ENCODE peak calls at places on chromosomes 2 and 18, in ten cellular contexts. One of them, this sample, is unnamed.

GRCh38 chr2:54522624-54523281 is 66.6 kb downstream of the SPTBN1 start:
- DNase-seq in PC-9: peak; percentile 79
- DNase-seq in heart right ventricle: no peak
- DNase-seq in fibroblast of lung: peak; percentile 61
- DNase-seq in brain microvascular endothelial cell: peak; percentile 23
- DNase-seq in neural progenitor cell: peak; percentile 73
- DNase-seq in CD8-positive, alpha-beta T cell: peak; percentile 77
- DNase-seq in pancreas: peak; percentile 63
- DNase-seq in A549: peak; percentile 64
- DNase-seq in tibial artery: no peak
- DNase-seq in this sample: no peak

GRCh38 chr2:96241901-96242611 is 23.7 kb downstream of the TMEM127 start:
- DNase-seq in PC-9: peak; percentile 37
- DNase-seq in heart right ventricle: no peak
- DNase-seq in fibroblast of lung: peak; percentile 24
- DNase-seq in brain microvascular endothelial cell: peak; percentile 60
- DNase-seq in neural progenitor cell: no peak
- DNase-seq in CD8-positive, alpha-beta T cell: peak; percentile 68
- DNase-seq in pancreas: no peak
- DNase-seq in A549: no peak
- DNase-seq in tibial artery: peak; percentile 47
- DNase-seq in this sample: peak; percentile 52

GRCh38 chr2:99691931-99692330 is 202.1 kb upstream of the REV1 start:
- DNase-seq in PC-9: no peak
- DNase-seq in heart right ventricle: peak; percentile 74
- DNase-seq in fibroblast of lung: peak; percentile 51
- DNase-seq in brain microvascular endothelial cell: no peak
- DNase-seq in neural progenitor cell: no peak
- DNase-seq in CD8-positive, alpha-beta T cell: no peak
- DNase-seq in pancreas: no peak
- DNase-seq in A549: no peak
- DNase-seq in tibial artery: peak; percentile 52
- DNase-seq in this sample: no peak

GRCh38 chr2:42937171-42937875 is 144.9 kb upstream of the HAAO start:
- DNase-seq in PC-9: no peak
- DNase-seq in heart right ventricle: no peak
- DNase-seq in fibroblast of lung: no peak
- DNase-seq in brain microvascular endothelial cell: no peak
- DNase-seq in neural progenitor cell: no peak
- DNase-seq in CD8-positive, alpha-beta T cell: no peak
- DNase-seq in pancreas: no peak
- DNase-seq in A549: no peak
- DNase-seq in tibial artery: no peak
- DNase-seq in this sample: no peak

GRCh38 chr2:120316528-120317179 is 29.3 kb upstream of the INHBB start:
- DNase-seq in PC-9: no peak
- DNase-seq in heart right ventricle: no peak
- DNase-seq in fibroblast of lung: no peak
- DNase-seq in brain microvascular endothelial cell: no peak
- DNase-seq in neural progenitor cell: no peak
- DNase-seq in CD8-positive, alpha-beta T cell: no peak
- DNase-seq in pancreas: no peak
- DNase-seq in A549: no peak
- DNase-seq in tibial artery: no peak
- DNase-seq in this sample: no peak

GRCh38 chr2:86622409-86622877 is 1.2 kb downstream of the RNF103 start:
- DNase-seq in PC-9: no peak
- DNase-seq in heart right ventricle: no peak
- DNase-seq in fibroblast of lung: peak; percentile 28
- DNase-seq in brain microvascular endothelial cell: no peak
- DNase-seq in neural progenitor cell: peak; percentile 44
- DNase-seq in CD8-positive, alpha-beta T cell: peak; percentile 55
- DNase-seq in pancreas: peak; percentile 58
- DNase-seq in A549: no peak
- DNase-seq in tibial artery: peak; percentile 32
- DNase-seq in this sample: no peak

GRCh38 chr2:9885036-9885684 is 41.9 kb downstream of the TAF1B start:
- DNase-seq in PC-9: peak; percentile 58
- DNase-seq in heart right ventricle: no peak
- DNase-seq in fibroblast of lung: peak; percentile 68
- DNase-seq in brain microvascular endothelial cell: no peak
- DNase-seq in neural progenitor cell: no peak
- DNase-seq in CD8-positive, alpha-beta T cell: no peak
- DNase-seq in pancreas: no peak
- DNase-seq in A549: no peak
- DNase-seq in tibial artery: no peak
- DNase-seq in this sample: no peak

GRCh38 chr2:50492452-50492851 is 539.5 kb downstream of the NRXN1 start:
- DNase-seq in PC-9: no peak
- DNase-seq in heart right ventricle: no peak
- DNase-seq in fibroblast of lung: peak; percentile 58
- DNase-seq in brain microvascular endothelial cell: peak; percentile 29
- DNase-seq in neural progenitor cell: peak; percentile 74
- DNase-seq in CD8-positive, alpha-beta T cell: no peak
- DNase-seq in pancreas: no peak
- DNase-seq in A549: peak; percentile 48
- DNase-seq in tibial artery: no peak
- DNase-seq in this sample: no peak

GRCh38 chr18:39167990-39168389 is 1602.4 kb upstream of the CELF4 start:
- DNase-seq in PC-9: no peak
- DNase-seq in heart right ventricle: no peak
- DNase-seq in fibroblast of lung: no peak
- DNase-seq in brain microvascular endothelial cell: no peak
- DNase-seq in neural progenitor cell: peak; percentile 8
- DNase-seq in CD8-positive, alpha-beta T cell: no peak
- DNase-seq in pancreas: no peak
- DNase-seq in A549: no peak
- DNase-seq in tibial artery: no peak
- DNase-seq in this sample: no peak

GRCh38 chr18:36693931-36694661 is 134.7 kb downstream of the TPGS2 start:
- DNase-seq in PC-9: no peak
- DNase-seq in heart right ventricle: no peak
- DNase-seq in fibroblast of lung: no peak
- DNase-seq in brain microvascular endothelial cell: no peak
- DNase-seq in neural progenitor cell: no peak
- DNase-seq in CD8-positive, alpha-beta T cell: no peak
- DNase-seq in pancreas: no peak
- DNase-seq in A549: no peak
- DNase-seq in tibial artery: no peak
- DNase-seq in this sample: no peak

GRCh38 chr2:61255580-61256437 is 93.8 kb downstream of the C2orf74 start:
- DNase-seq in PC-9: no peak
- DNase-seq in heart right ventricle: no peak
- DNase-seq in fibroblast of lung: peak; percentile 74
- DNase-seq in brain microvascular endothelial cell: peak; percentile 66
- DNase-seq in neural progenitor cell: no peak
- DNase-seq in CD8-positive, alpha-beta T cell: no peak
- DNase-seq in pancreas: no peak
- DNase-seq in A549: no peak
- DNase-seq in tibial artery: no peak
- DNase-seq in this sample: no peak

GRCh38 chr18:13435596-13436333 is 217.2 kb downstream of the LDLRAD4 start:
- DNase-seq in PC-9: no peak
- DNase-seq in heart right ventricle: no peak
- DNase-seq in fibroblast of lung: peak; percentile 2
- DNase-seq in brain microvascular endothelial cell: peak; percentile 83
- DNase-seq in neural progenitor cell: no peak
- DNase-seq in CD8-positive, alpha-beta T cell: no peak
- DNase-seq in pancreas: no peak
- DNase-seq in A549: peak; percentile 22
- DNase-seq in tibial artery: peak; percentile 83
- DNase-seq in this sample: no peak

GRCh38 chr2:136255127-136255526 is 137.2 kb upstream of the CXCR4 start:
- DNase-seq in PC-9: no peak
- DNase-seq in heart right ventricle: no peak
- DNase-seq in fibroblast of lung: no peak
- DNase-seq in brain microvascular endothelial cell: no peak
- DNase-seq in neural progenitor cell: no peak
- DNase-seq in CD8-positive, alpha-beta T cell: no peak
- DNase-seq in pancreas: no peak
- DNase-seq in A549: no peak
- DNase-seq in tibial artery: no peak
- DNase-seq in this sample: no peak

DNA sequence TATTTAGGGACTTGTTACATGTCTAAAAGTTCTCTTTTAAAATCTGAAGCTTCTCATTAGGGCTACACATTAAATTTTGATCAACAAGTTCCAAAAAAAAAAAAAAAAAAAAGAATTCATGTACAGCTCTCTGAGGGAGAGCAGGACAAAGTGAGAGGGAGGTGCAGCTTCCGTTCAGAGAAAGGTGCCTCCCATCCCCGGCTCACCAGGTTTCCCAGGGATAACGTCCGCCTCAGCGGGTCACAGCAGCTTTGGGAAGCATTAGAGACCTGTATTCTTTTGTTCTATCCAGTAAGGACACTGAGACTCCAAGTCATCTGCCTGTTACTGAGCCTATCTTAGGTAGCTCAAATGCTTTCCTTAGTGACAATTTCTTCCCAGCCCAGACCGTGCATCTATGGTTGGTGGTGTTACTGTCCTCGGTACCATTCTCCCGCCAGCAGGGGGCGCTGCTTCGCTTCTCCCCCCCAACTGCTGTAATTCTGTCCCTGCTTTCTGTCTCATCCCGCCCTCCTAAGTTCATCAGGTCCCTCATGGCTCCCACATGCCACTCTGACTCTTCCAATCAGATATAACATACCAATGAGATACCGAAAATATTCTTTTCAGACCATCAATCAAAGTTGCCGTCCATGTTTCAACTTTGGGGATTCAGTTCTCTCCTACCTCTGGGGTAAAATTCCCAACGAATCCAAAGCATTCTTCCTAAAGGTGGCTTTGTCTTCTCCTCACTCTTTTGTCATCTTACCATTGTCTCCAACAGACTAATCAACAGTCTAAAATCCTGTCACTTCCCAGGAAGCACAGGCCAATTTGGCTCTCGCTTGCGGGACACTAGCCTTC is 466.5 kb downstream of the METTL4 start:
- DNase-seq in PC-9: no peak
- DNase-seq in heart right ventricle: peak; percentile 41
- DNase-seq in fibroblast of lung: peak; percentile 26
- DNase-seq in brain microvascular endothelial cell: peak; percentile 38
- DNase-seq in neural progenitor cell: peak; percentile 61
- DNase-seq in CD8-positive, alpha-beta T cell: peak; percentile 55
- DNase-seq in pancreas: no peak
- DNase-seq in A549: peak; percentile 28
- DNase-seq in tibial artery: no peak
- DNase-seq in this sample: no peak
- TF ChIP-seq CTCF in PC-9: peak; percentile 81
- TF ChIP-seq CTCF in heart right ventricle: peak; percentile 76
- TF ChIP-seq CTCF in fibroblast of lung: peak; percentile 61
- TF ChIP-seq CTCF in brain microvascular endothelial cell: peak; percentile 85
- TF ChIP-seq CTCF in neural progenitor cell: peak; percentile 92
- TF ChIP-seq CTCF in CD8-positive, alpha-beta T cell: peak; percentile 40
- TF ChIP-seq CTCF in pancreas: peak; percentile 71
- TF ChIP-seq CTCF in A549: peak; percentile 54
- TF ChIP-seq CTCF in tibial artery: no peak
- TF ChIP-seq CTCF in this sample: peak; percentile 48

DNA sequence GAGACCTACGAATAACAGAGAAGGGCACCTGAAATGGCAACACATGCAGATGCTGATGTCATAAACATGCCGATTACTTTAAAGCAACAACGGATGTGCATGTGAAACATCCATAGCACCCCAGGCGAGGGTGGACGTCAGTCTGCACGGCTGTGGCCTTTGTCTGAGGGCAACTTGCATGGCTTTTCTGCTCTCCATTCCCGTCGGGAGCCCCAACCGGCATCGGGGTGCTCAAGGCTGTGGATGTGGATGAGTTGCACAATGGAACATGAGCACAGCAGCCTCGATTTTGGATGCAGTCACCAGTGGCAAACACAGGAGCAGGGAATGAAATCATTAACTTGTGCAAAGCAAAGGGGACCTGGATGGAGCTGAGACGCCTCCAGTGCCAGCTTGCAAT is 298.2 kb upstream of the SALL3 start:
- DNase-seq in PC-9: no peak
- DNase-seq in heart right ventricle: no peak
- DNase-seq in fibroblast of lung: no peak
- DNase-seq in brain microvascular endothelial cell: no peak
- DNase-seq in neural progenitor cell: no peak
- DNase-seq in CD8-positive, alpha-beta T cell: no peak
- DNase-seq in pancreas: no peak
- DNase-seq in A549: no peak
- DNase-seq in tibial artery: no peak
- DNase-seq in this sample: no peak
- H3K27ac ChIP-seq in PC-9: no peak overlapping the region
- H3K27ac ChIP-seq in heart right ventricle: no peak overlapping the region
- H3K27ac ChIP-seq in fibroblast of lung: no peak overlapping the region
- H3K27ac ChIP-seq in brain microvascular endothelial cell: no peak overlapping the region
- H3K27ac ChIP-seq in neural progenitor cell: no peak overlapping the region
- H3K27ac ChIP-seq in CD8-positive, alpha-beta T cell: no peak overlapping the region
- H3K27ac ChIP-seq in pancreas: no peak overlapping the region
- H3K27ac ChIP-seq in A549: no peak overlapping the region
- H3K27ac ChIP-seq in tibial artery: no peak overlapping the region
- H3K27ac ChIP-seq in this sample: no peak overlapping the region

DNA sequence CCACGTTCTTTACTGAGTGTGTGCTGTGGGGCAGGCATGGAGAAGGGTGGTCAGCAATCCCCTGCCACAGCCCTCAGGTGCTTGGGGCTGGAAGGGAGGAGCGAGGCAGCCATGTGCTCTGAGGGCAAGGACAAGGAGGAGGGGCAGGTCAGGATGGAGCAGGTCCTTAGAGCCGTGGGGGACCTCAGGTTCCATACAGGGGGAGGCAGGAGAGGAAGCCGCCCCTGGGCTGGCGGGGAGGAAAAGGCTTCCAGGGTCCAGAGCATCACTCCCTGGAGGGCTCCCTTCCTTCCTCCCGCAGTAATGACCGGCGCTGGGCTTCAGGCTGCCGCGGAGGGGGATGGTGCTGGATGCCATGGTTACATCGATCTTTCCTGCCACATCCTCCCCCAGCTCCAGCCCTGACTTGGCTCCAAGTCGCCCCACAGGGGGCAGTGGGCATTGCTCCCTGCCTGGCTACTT is 6.6 kb downstream of the GAREM2 start:
- DNase-seq in PC-9: no peak
- DNase-seq in heart right ventricle: no peak
- DNase-seq in fibroblast of lung: no peak
- DNase-seq in brain microvascular endothelial cell: no peak
- DNase-seq in neural progenitor cell: peak; percentile 53
- DNase-seq in CD8-positive, alpha-beta T cell: no peak
- DNase-seq in pancreas: peak; percentile 61
- DNase-seq in A549: no peak
- DNase-seq in tibial artery: no peak
- DNase-seq in this sample: no peak
- H3K4me3 ChIP-seq in PC-9: peak overlapping the region; percentile 54
- H3K4me3 ChIP-seq in heart right ventricle: peak overlapping the region; percentile 63
- H3K4me3 ChIP-seq in fibroblast of lung: peak overlapping the region; percentile 59
- H3K4me3 ChIP-seq in brain microvascular endothelial cell: no peak overlapping the region
- H3K4me3 ChIP-seq in neural progenitor cell: peak overlapping the region; percentile 62
- H3K4me3 ChIP-seq in CD8-positive, alpha-beta T cell: peak overlapping the region; percentile 30
- H3K4me3 ChIP-seq in pancreas: no peak overlapping the region
- H3K4me3 ChIP-seq in A549: no peak overlapping the region
- H3K4me3 ChIP-seq in tibial artery: peak overlapping the region; percentile 42
- H3K4me3 ChIP-seq in this sample: no peak overlapping the region

DNA sequence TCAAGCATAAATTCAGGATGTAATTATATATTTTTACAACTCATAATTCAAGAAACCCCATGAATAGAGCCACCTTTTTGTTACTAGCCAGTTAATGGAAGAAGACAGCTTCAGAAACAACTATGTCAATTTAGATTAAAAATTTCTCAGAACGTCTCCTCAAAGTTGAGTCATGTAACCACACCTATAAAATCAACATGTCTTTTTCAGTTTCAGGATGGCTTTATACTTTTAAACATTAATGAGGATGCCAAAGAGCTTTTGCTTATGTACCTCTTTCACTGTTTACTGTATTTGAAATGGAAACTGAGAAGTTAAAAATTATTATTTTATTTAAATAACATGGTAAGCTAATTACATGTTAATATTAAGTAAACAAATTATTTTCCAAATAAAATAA is 280.1 kb downstream of the PTH2R start:
- DNase-seq in PC-9: no peak
- DNase-seq in heart right ventricle: no peak
- DNase-seq in fibroblast of lung: no peak
- DNase-seq in brain microvascular endothelial cell: no peak
- DNase-seq in neural progenitor cell: no peak
- DNase-seq in CD8-positive, alpha-beta T cell: no peak
- DNase-seq in pancreas: no peak
- DNase-seq in A549: no peak
- DNase-seq in tibial artery: no peak
- DNase-seq in this sample: no peak
- TF ChIP-seq CTCF in PC-9: no peak
- TF ChIP-seq CTCF in heart right ventricle: no peak
- TF ChIP-seq CTCF in fibroblast of lung: no peak
- TF ChIP-seq CTCF in brain microvascular endothelial cell: no peak
- TF ChIP-seq CTCF in neural progenitor cell: no peak
- TF ChIP-seq CTCF in CD8-positive, alpha-beta T cell: no peak
- TF ChIP-seq CTCF in pancreas: no peak
- TF ChIP-seq CTCF in A549: no peak
- TF ChIP-seq CTCF in tibial artery: no peak
- TF ChIP-seq CTCF in this sample: no peak

This sample was measured in dorsolateral prefrontal cortex.